ENCODE peak calls at places on chromosomes 12 and 14, in six cellular contexts. One of them, this sample, is unnamed.

GRCh38 chr12:88844426-88844825 is 264.2 kb upstream of the KITLG start:
- DNase-seq in suprapubic skin: no peak
- DNase-seq in sigmoid colon: no peak
- DNase-seq in stomach: no peak
- DNase-seq in HepG2: no peak
- DNase-seq in upper lobe of left lung: no peak
- DNase-seq in this sample: no peak

GRCh38 chr12:124453419-124454351 is 113.7 kb downstream of the NCOR2 start:
- DNase-seq in upper lobe of left lung: peak; percentile 93
- DNase-seq in sigmoid colon: peak; percentile 90
- DNase-seq in stomach: peak; percentile 70
- DNase-seq in HepG2: no peak
- DNase-seq in suprapubic skin: peak; percentile 92
- DNase-seq in this sample: peak; percentile 80

GRCh38 chr12:30792085-30792484 is 37.3 kb upstream of the CAPRIN2 start:
- DNase-seq in stomach: no peak
- DNase-seq in HepG2: no peak
- DNase-seq in sigmoid colon: no peak
- DNase-seq in upper lobe of left lung: no peak
- DNase-seq in suprapubic skin: no peak
- DNase-seq in this sample: no peak

GRCh38 chr12:42617622-42618021 is 28.1 kb upstream of the PRICKLE1 start:
- DNase-seq in suprapubic skin: no peak
- DNase-seq in HepG2: no peak
- DNase-seq in stomach: no peak
- DNase-seq in sigmoid colon: no peak
- DNase-seq in upper lobe of left lung: no peak
- DNase-seq in this sample: no peak

GRCh38 chr14:29741909-29742401 is 185.7 kb downstream of the PRKD1 start:
- DNase-seq in upper lobe of left lung: no peak
- DNase-seq in HepG2: no peak
- DNase-seq in suprapubic skin: no peak
- DNase-seq in sigmoid colon: no peak
- DNase-seq in stomach: no peak
- DNase-seq in this sample: no peak

GRCh38 chr14:26163761-26164160 is 434.1 kb downstream of the NOVA1 start:
- DNase-seq in HepG2: peak; percentile 28
- DNase-seq in suprapubic skin: no peak
- DNase-seq in sigmoid colon: no peak
- DNase-seq in stomach: no peak
- DNase-seq in upper lobe of left lung: no peak
- DNase-seq in this sample: no peak

GRCh38 chr12:19915392-19916192 is 452.7 kb upstream of the PDE3A start:
- DNase-seq in HepG2: no peak
- DNase-seq in suprapubic skin: no peak
- DNase-seq in stomach: no peak
- DNase-seq in sigmoid colon: no peak
- DNase-seq in upper lobe of left lung: no peak
- DNase-seq in this sample: no peak

GRCh38 chr14:51041853-51042252 is 53.1 kb downstream of the TRIM9 start:
- DNase-seq in HepG2: no peak
- DNase-seq in sigmoid colon: no peak
- DNase-seq in stomach: no peak
- DNase-seq in upper lobe of left lung: no peak
- DNase-seq in suprapubic skin: no peak
- DNase-seq in this sample: no peak

GRCh38 chr12:55847603-55848329 is 5.0 kb upstream of the MMP19 start:
- DNase-seq in upper lobe of left lung: peak; percentile 86
- DNase-seq in suprapubic skin: peak; percentile 97
- DNase-seq in sigmoid colon: peak; percentile 98
- DNase-seq in stomach: peak; percentile 66
- DNase-seq in HepG2: peak; percentile 26
- DNase-seq in this sample: peak; percentile 78

GRCh38 chr14:102335163-102335562 is 15.6 kb downstream of the ZNF839 start:
- DNase-seq in suprapubic skin: no peak
- DNase-seq in HepG2: no peak
- DNase-seq in upper lobe of left lung: no peak
- DNase-seq in sigmoid colon: no peak
- DNase-seq in stomach: no peak
- DNase-seq in this sample: no peak

GRCh38 chr12:112936927-112937326 is 1.3 kb upstream of the OAS3 start:
- DNase-seq in suprapubic skin: no peak
- DNase-seq in sigmoid colon: no peak
- DNase-seq in HepG2: no peak
- DNase-seq in stomach: no peak
- DNase-seq in upper lobe of left lung: no peak
- DNase-seq in this sample: no peak

GRCh38 chr12:74581439-74581838 is 43.8 kb downstream of the ATXN7L3B start:
- DNase-seq in upper lobe of left lung: no peak
- DNase-seq in stomach: no peak
- DNase-seq in HepG2: no peak
- DNase-seq in sigmoid colon: no peak
- DNase-seq in suprapubic skin: no peak
- DNase-seq in this sample: no peak

GRCh38 chr14:51926449-51926848 is 62.9 kb upstream of the RTRAF start:
- DNase-seq in sigmoid colon: no peak
- DNase-seq in upper lobe of left lung: no peak
- DNase-seq in suprapubic skin: no peak
- DNase-seq in HepG2: no peak
- DNase-seq in stomach: no peak
- DNase-seq in this sample: no peak

GRCh38 chr14:23579739-23580138 is 1.1 kb upstream of the JPH4 start:
- DNase-seq in HepG2: peak; percentile 25
- DNase-seq in stomach: no peak
- DNase-seq in sigmoid colon: no peak
- DNase-seq in suprapubic skin: no peak
- DNase-seq in upper lobe of left lung: no peak
- DNase-seq in this sample: no peak

DNA sequence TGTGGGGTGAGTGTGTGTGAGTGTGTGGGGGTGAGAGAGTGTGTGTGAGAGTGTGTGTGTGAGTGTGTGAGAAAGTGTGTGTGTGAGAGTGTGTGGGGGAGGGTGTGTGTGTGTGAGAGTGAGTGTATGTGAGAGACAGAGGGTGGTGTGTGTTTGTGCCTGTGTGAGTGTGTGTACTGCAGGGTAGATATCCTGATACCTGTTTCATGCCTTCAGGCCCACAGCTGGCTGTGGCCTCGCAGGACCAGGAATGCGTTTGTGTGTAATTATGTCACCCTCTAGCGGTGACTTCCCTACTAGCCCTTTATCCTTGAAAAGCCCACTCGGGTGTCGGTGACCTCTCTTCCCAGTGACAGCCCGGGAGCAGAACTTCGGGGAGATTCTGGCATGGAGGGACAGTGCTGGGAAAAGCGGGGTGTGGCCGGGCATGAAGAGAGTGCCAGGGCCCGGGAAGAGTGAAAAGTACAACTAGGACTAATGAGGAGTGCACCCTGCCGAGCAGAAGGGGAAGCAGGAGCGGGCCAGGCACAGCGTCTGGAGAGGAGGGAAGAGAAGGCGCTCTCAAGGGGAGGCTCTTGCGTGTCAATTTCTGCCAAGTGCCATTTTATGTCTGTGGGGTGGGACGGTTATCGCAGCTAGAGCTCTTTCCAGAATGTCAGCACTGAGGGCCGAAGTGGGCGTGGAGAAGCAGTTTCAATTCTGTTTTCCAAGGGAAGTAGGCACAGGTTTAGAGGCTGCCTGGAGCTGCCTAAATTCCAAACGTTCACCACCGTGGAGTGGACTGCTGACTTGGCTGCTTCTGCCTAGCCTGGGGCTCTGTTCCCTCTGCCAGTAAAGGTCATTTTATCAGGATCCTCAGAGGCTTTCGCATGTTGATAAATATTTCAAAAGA is 11.0 kb upstream of the FBXL14 start:
- DNase-seq in HepG2: peak; percentile 70
- DNase-seq in sigmoid colon: peak; percentile 90
- DNase-seq in upper lobe of left lung: peak; percentile 80
- DNase-seq in stomach: peak; percentile 73
- DNase-seq in suprapubic skin: peak; percentile 82
- DNase-seq in this sample: peak; percentile 77
- TF ChIP-seq EP300 in HepG2: no peak
- TF ChIP-seq EP300 in sigmoid colon: no peak
- TF ChIP-seq EP300 in upper lobe of left lung: no peak
- TF ChIP-seq EP300 in stomach: no peak
- TF ChIP-seq EP300 in suprapubic skin: no peak
- TF ChIP-seq EP300 in this sample: no peak

GRCh38 chr14:64388533-64389243 is 535 bp downstream of the MTHFD1 start:
- DNase-seq in HepG2: peak; percentile 4
- DNase-seq in stomach: peak; percentile 38
- DNase-seq in sigmoid colon: no peak
- DNase-seq in upper lobe of left lung: peak; percentile 24
- DNase-seq in suprapubic skin: no peak
- DNase-seq in this sample: peak; percentile 47

GRCh38 chr14:64391113-64391725 is 3.1 kb downstream of the MTHFD1 start:
- DNase-seq in stomach: no peak
- DNase-seq in suprapubic skin: no peak
- DNase-seq in HepG2: no peak
- DNase-seq in sigmoid colon: no peak
- DNase-seq in upper lobe of left lung: no peak
- DNase-seq in this sample: no peak

GRCh38 chr14:64387232-64387737 is 868 bp upstream of the MTHFD1 start:
- DNase-seq in sigmoid colon: no peak
- DNase-seq in upper lobe of left lung: peak; percentile 23
- DNase-seq in suprapubic skin: no peak
- DNase-seq in stomach: no peak
- DNase-seq in HepG2: peak; percentile 10
- DNase-seq in this sample: no peak

GRCh38 chr14:64391986-64392385 is 3.8 kb downstream of the MTHFD1 start:
- DNase-seq in upper lobe of left lung: no peak
- DNase-seq in stomach: no peak
- DNase-seq in HepG2: no peak
- DNase-seq in suprapubic skin: no peak
- DNase-seq in sigmoid colon: peak; percentile 29
- DNase-seq in this sample: no peak

GRCh38 chr14:64387738-64388532 is at the start of gene MTHFD1:
- DNase-seq in sigmoid colon: peak; percentile 100
- DNase-seq in upper lobe of left lung: peak; percentile 99
- DNase-seq in suprapubic skin: peak; percentile 99
- DNase-seq in HepG2: peak; percentile 99
- DNase-seq in stomach: peak; percentile 100
- DNase-seq in this sample: peak; percentile 99
- TF ChIP-seq POLR2A in sigmoid colon: peak; percentile 42
- TF ChIP-seq POLR2A in upper lobe of left lung: no peak
- TF ChIP-seq POLR2A in suprapubic skin: no peak
- TF ChIP-seq POLR2A in HepG2: peak; percentile 84
- TF ChIP-seq POLR2A in stomach: no peak
- TF ChIP-seq POLR2A in this sample: peak; percentile 57

GRCh38 chr14:94969766-94970165 is 187.6 kb downstream of the DICER1 start:
- DNase-seq in upper lobe of left lung: no peak
- DNase-seq in sigmoid colon: no peak
- DNase-seq in stomach: no peak
- DNase-seq in HepG2: no peak
- DNase-seq in suprapubic skin: no peak
- DNase-seq in this sample: no peak

GRCh38 chr14:94974893-94975292 is 182.4 kb downstream of the DICER1 start:
- DNase-seq in upper lobe of left lung: no peak
- DNase-seq in stomach: no peak
- DNase-seq in HepG2: no peak
- DNase-seq in suprapubic skin: no peak
- DNase-seq in sigmoid colon: no peak
- DNase-seq in this sample: no peak

GRCh38 chr14:94974422-94974821 is 182.9 kb downstream of the DICER1 start:
- DNase-seq in sigmoid colon: no peak
- DNase-seq in suprapubic skin: no peak
- DNase-seq in stomach: no peak
- DNase-seq in HepG2: no peak
- DNase-seq in upper lobe of left lung: no peak
- DNase-seq in this sample: no peak

GRCh38 chr14:94971750-94972149 is 185.6 kb downstream of the DICER1 start:
- DNase-seq in upper lobe of left lung: no peak
- DNase-seq in stomach: peak; percentile 44
- DNase-seq in HepG2: no peak
- DNase-seq in sigmoid colon: peak; percentile 91
- DNase-seq in suprapubic skin: no peak
- DNase-seq in this sample: peak; percentile 38

DNA sequence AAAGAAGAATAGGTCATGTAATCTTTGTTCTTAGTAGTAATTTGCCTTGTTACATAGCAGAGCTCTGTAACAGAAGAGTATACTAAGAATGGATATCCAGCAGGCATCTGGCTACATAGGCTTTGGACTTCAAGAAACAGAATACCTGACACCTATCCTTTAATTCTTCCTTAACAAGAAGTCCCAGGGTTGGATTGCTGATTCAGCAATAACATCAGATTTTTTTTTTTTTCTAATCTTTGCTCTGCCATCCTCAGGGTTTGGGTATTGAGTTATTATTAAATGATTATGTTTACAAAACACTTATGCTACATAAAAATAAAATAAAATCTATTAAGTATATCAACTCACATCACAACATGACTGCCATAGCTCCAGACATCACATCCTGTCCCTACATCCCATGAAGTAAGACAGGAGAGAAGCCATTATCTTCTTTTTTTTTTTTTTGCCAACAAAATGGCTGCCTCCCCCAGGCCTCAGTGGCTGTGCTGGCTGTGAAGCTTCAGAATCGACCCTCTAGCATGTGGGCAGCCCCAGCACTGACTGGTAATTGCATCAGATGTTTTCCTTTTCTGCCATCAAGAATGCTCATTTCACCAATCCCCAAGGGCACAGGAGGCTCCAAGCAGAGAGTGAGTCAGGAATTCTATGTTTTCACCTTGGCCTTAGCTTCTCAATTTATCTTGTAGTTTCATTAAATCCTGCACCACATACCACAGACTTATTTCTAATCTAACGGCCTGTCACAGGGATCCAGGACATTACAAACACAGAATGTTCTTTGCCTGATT is 186.2 kb downstream of the DICER1 start:
- DNase-seq in HepG2: no peak
- DNase-seq in suprapubic skin: no peak
- DNase-seq in upper lobe of left lung: no peak
- DNase-seq in stomach: no peak
- DNase-seq in sigmoid colon: peak; percentile 77
- DNase-seq in this sample: no peak
- TF ChIP-seq POLR2AphosphoS5 in HepG2: no peak
- TF ChIP-seq POLR2AphosphoS5 in suprapubic skin: peak; percentile 7
- TF ChIP-seq POLR2AphosphoS5 in upper lobe of left lung: no peak
- TF ChIP-seq POLR2AphosphoS5 in stomach: no peak
- TF ChIP-seq POLR2AphosphoS5 in sigmoid colon: no peak
- TF ChIP-seq POLR2AphosphoS5 in this sample: no peak

GRCh38 chr14:69536976-69537375 is 37.7 kb downstream of the CCDC177 start:
- DNase-seq in stomach: no peak
- DNase-seq in HepG2: no peak
- DNase-seq in suprapubic skin: no peak
- DNase-seq in upper lobe of left lung: no peak
- DNase-seq in sigmoid colon: no peak
- DNase-seq in this sample: no peak

GRCh38 chr14:69542311-69542710 is 32.4 kb downstream of the CCDC177 start:
- DNase-seq in sigmoid colon: no peak
- DNase-seq in stomach: no peak
- DNase-seq in suprapubic skin: no peak
- DNase-seq in upper lobe of left lung: no peak
- DNase-seq in HepG2: no peak
- DNase-seq in this sample: no peak

GRCh38 chr14:69538766-69539165 is 35.9 kb downstream of the CCDC177 start:
- DNase-seq in sigmoid colon: no peak
- DNase-seq in HepG2: no peak
- DNase-seq in upper lobe of left lung: no peak
- DNase-seq in suprapubic skin: no peak
- DNase-seq in stomach: no peak
- DNase-seq in this sample: no peak

GRCh38 chr14:69540654-69541335 is 33.9 kb downstream of the CCDC177 start:
- DNase-seq in sigmoid colon: no peak
- DNase-seq in suprapubic skin: no peak
- DNase-seq in stomach: no peak
- DNase-seq in upper lobe of left lung: no peak
- DNase-seq in HepG2: no peak
- DNase-seq in this sample: no peak

GRCh38 chr14:69539631-69540410 is 34.9 kb downstream of the CCDC177 start:
- DNase-seq in HepG2: no peak
- DNase-seq in sigmoid colon: no peak
- DNase-seq in suprapubic skin: no peak
- DNase-seq in stomach: peak; percentile 31
- DNase-seq in upper lobe of left lung: peak; percentile 87
- DNase-seq in this sample: peak; percentile 21
- TF ChIP-seq EP300 in HepG2: no peak
- TF ChIP-seq EP300 in sigmoid colon: no peak
- TF ChIP-seq EP300 in suprapubic skin: no peak
- TF ChIP-seq EP300 in stomach: no peak
- TF ChIP-seq EP300 in upper lobe of left lung: no peak
- TF ChIP-seq EP300 in this sample: no peak

This sample was measured in transverse colon.